ENCODE peak calls at places on chromosomes 16 and 17, in six cellular contexts. P is activated CD8-positive, alpha-beta memory T cell treated with anti-CD3 and anti-CD28 coated beads for 1 hour; Q is ELR; F is HS-5; B is stimulated activated CD8-positive, alpha-beta memory T cell treated with anti-CD3 and anti-CD28 coated beads, Interleukin-4, amount 100 ng/mL, for 24 hours; E is T47D. H is an unnamed sample.

GRCh38 chr16:16798504-16798903 is 419.6 kb downstream of the NPIPA7 start:
- DNase-seq in P (no peak), Q (no peak), F (no peak), B (no peak), E (no peak), H (no peak)

GRCh38 chr17:49486012-49486641 is 9.0 kb upstream of the NGFR start:
- DNase-seq in P (no peak), Q (no peak), F (no peak), B (no peak), E (no peak), H (no peak)

GRCh38 chr16:85252461-85252860 is 140.2 kb upstream of the CIBAR2 start:
- DNase-seq in P (no peak), Q (no peak), F (no peak), B (no peak), E (no peak), H (no peak)

GRCh38 chr16:2778692-2778958 is 1.5 kb upstream of the ELOB start:
- DNase-seq in P (no peak), Q (no peak), F (no peak), B (no peak), E (no peak), H (no peak)

GRCh38 chr16:66275795-66276428 is 90.6 kb upstream of the CDH5 start:
- DNase-seq in P (no peak), Q (peak), F (no peak), B (no peak), E (peak), H (no peak)

GRCh38 chr17:40313660-40314556 is 4.9 kb downstream of the RARA start:
- DNase-seq in P (no peak), Q (no peak), F (no peak), B (no peak), E (peak), H (no peak)

GRCh38 chr17:45170976-45171337 is 9.3 kb downstream of the HEXIM2 start:
- DNase-seq in P (no peak), Q (peak), F (no peak), B (no peak), E (peak), H (no peak)

GRCh38 chr16:2054543-2055245 is 6.9 kb downstream of the TSC2 start:
- DNase-seq in P (no peak), Q (no peak), F (no peak), B (no peak), E (no peak), H (no peak)

GRCh38 chr16:80346160-80346632 is 194.6 kb upstream of the DYNLRB2 start:
- DNase-seq in P (no peak), Q (no peak), F (no peak), B (no peak), E (no peak), H (peak)

GRCh38 chr17:79844869-79845600 is 5.8 kb upstream of the CBX4 start:
- DNase-seq in P (no peak), Q (peak), F (no peak), B (no peak), E (peak), H (no peak)

GRCh38 chr17:40932608-40933007 is 4.8 kb downstream of the KRT23 start:
- DNase-seq in P (no peak), Q (no peak), F (no peak), B (no peak), E (no peak), H (no peak)

GRCh38 chr16:12321363-12321762 is 344.8 kb downstream of the SNX29 start:
- DNase-seq in P (no peak), Q (no peak), F (no peak), B (no peak), E (no peak), H (no peak)

GRCh38 chr17:80789356-80789902 is 202.2 kb upstream of the CHMP6 start:
- DNase-seq in P (no peak), Q (peak), F (peak), B (no peak), E (no peak), H (no peak)

GRCh38 chr17:6893382-6894205 is 62.1 kb upstream of the TEKT1 start:
- DNase-seq in P (no peak), Q (no peak), F (no peak), B (no peak), E (no peak), H (no peak)

GRCh38 chr16:11583171-11583570 is 3.5 kb downstream of the LITAF start:
- DNase-seq in P (no peak), Q (peak), F (no peak), B (no peak), E (no peak), H (no peak)

GRCh38 chr16:57606847-57607501 is 21.5 kb upstream of the ADGRG1 start:
- DNase-seq in P (no peak), Q (no peak), F (no peak), B (no peak), E (no peak), H (no peak)

GRCh38 chr17:75819723-75820410 is 24.3 kb downstream of the UNC13D start:
- DNase-seq in P (no peak), Q (no peak), F (no peak), B (no peak), E (no peak), H (no peak)

GRCh38 chr16:86363057-86363490 is 147.3 kb upstream of the FOXF1 start:
- DNase-seq in P (no peak), Q (peak), F (no peak), B (no peak), E (peak), H (no peak)

GRCh38 chr17:3964203-3965122 is at the start of gene ATP2A3:
- DNase-seq in P (no peak), Q (no peak), F (no peak), B (peak), E (peak), H (peak)